ENCODE peak calls at places on chromosomes 1 and 21, in six cellular contexts. F is HCT116, C is K562, E is GM12878, P is HepG2, I is H1. D is an unnamed sample.

GRCh38 chr1:201268604-201269151 is 14.6 kb upstream of the PKP1 start:
- DNase-seq in C (no peak), E (no peak), P (no peak), I (no peak), F (no peak), D (no peak)

GRCh38 chr1:199272690-199273089 is 633.9 kb downstream of the PTPRC start:
- DNase-seq in E (peak), I (peak), C (no peak), P (no peak), F (peak), D (peak)

GRCh38 chr1:50497007-50497406 is 73.8 kb upstream of the DMRTA2 start:
- DNase-seq in I (no peak), F (no peak), C (no peak), P (no peak), E (no peak), D (no peak)

GRCh38 chr1:156920233-156921052 is at the start of gene LRRC71:
- DNase-seq in I (no peak), P (peak), C (peak), E (no peak), F (peak), D (peak)

GRCh38 chr1:226061793-226062557 is 541 bp upstream of the H3-3A start:
- DNase-seq in P (peak), F (no peak), C (peak), E (no peak), I (no peak), D (peak)

GRCh38 chr1:16209847-16210407 is 2.5 kb downstream of the ARHGEF19 start:
- DNase-seq in I (no peak), P (no peak), C (no peak), F (no peak), E (no peak), D (no peak)

GRCh38 chr1:18965206-18966173 is 9.0 kb upstream of the IFFO2 start:
- DNase-seq in E (no peak), F (no peak), I (peak), P (no peak), C (no peak), D (no peak)

GRCh38 chr1:63593887-63594617 is 841 bp downstream of the PGM1 start:
- DNase-seq in F (peak), C (no peak), I (peak), E (peak), P (peak), D (peak)

GRCh38 chr1:94276900-94277581 is 39.7 kb upstream of the ARHGAP29 start:
- DNase-seq in E (no peak), C (no peak), I (no peak), P (no peak), F (no peak), D (no peak)

GRCh38 chr1:9317591-9318331 is 25.1 kb downstream of the SPSB1 start:
- DNase-seq in F (no peak), C (no peak), I (no peak), E (no peak), P (no peak), D (peak)

GRCh38 chr1:202968351-202968750 is 1.3 kb upstream of the CYB5R1 start:
- DNase-seq in C (no peak), P (no peak), E (no peak), I (no peak), F (no peak), D (no peak)

GRCh38 chr1:161483361-161483760 is 21.9 kb upstream of the FCGR2A start:
- DNase-seq in F (no peak), P (no peak), I (no peak), C (peak), E (no peak), D (no peak)

GRCh38 chr21:46022551-46023107 is 41.1 kb downstream of the COL6A1 start:
- DNase-seq in I (no peak), F (no peak), E (no peak), C (peak), P (peak), D (no peak)

GRCh38 chr21:32413697-32414578 is 1.4 kb downstream of the EVA1C start:
- DNase-seq in E (no peak), P (no peak), C (no peak), F (no peak), I (no peak), D (peak)

GRCh38 chr1:64323054-64323453 is 119.6 kb downstream of the UBE2U start:
- DNase-seq in I (no peak), E (no peak), P (no peak), C (no peak), F (no peak), D (no peak)

GRCh38 chr1:5492861-5493260 is 499.4 kb downstream of the NPHP4 start:
- DNase-seq in F (no peak), C (no peak), P (no peak), E (no peak), I (no peak), D (no peak)

GRCh38 chr1:182604835-182605164 is 611 bp upstream of the RGS16 start:
- DNase-seq in E (no peak), P (no peak), F (no peak), I (no peak), C (no peak), D (no peak)

GRCh38 chr1:182602945-182603645 is 1.1 kb downstream of the RGS16 start:
- DNase-seq in F (no peak), P (no peak), C (no peak), I (no peak), E (no peak), D (no peak)

GRCh38 chr1:182601926-182602325 is 2.3 kb downstream of the RGS16 start:
- DNase-seq in P (no peak), E (no peak), C (no peak), I (no peak), F (no peak), D (no peak)

GRCh38 chr1:182603646-182604127 is 502 bp downstream of the RGS16 start:
- DNase-seq in E (no peak), P (no peak), F (no peak), C (no peak), I (no peak), D (no peak)

GRCh38 chr1:182604128-182604834 is at the start of gene RGS16:
- DNase-seq in P (no peak), F (peak), I (no peak), E (peak), C (peak), D (peak)
- TF ChIP-seq POLR2A in P (no peak), F (peak), I (peak), E (peak), C (no peak), D (no peak)

DNA sequence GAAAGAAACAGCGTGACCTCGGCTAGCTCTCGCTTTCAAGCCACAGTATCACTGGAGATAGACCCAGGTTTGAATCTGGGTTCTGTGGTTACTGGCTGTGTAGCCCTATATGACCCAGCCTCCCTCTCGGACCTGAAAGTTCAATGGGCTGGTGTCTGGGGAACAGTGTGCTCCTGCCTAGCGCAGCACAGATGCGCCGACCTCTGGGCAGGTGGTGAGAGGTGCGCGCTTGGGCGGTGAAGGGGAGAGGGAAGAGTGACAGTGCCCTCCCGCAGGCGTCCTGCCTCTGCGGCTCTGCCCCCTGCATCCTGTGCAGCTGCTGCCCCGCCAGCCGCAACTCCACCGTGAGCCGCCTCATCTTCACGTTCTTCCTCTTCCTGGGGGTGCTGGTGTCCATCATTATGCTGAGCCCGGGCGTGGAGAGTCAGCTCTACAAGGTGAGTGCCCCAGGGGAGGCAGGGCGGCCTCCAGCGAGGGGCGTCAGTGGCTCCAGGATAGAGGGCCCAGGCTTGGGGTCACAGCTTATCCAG is 10.5 kb downstream of the SERINC2 start:
- DNase-seq in E (peak), I (no peak), P (no peak), C (no peak), F (no peak), D (no peak)
- TF ChIP-seq EZH2 in E (no peak), I (no peak), P (no peak), C (no peak), F (no peak), D (no peak)

GRCh38 chr1:40040511-40041465 is at the start of gene CAP1:
- DNase-seq in C (peak), F (peak), I (peak), E (peak), P (peak), D (peak)
- TF ChIP-seq POLR2A in C (no peak), F (peak), I (peak), E (peak), P (peak), D (peak)

DNA sequence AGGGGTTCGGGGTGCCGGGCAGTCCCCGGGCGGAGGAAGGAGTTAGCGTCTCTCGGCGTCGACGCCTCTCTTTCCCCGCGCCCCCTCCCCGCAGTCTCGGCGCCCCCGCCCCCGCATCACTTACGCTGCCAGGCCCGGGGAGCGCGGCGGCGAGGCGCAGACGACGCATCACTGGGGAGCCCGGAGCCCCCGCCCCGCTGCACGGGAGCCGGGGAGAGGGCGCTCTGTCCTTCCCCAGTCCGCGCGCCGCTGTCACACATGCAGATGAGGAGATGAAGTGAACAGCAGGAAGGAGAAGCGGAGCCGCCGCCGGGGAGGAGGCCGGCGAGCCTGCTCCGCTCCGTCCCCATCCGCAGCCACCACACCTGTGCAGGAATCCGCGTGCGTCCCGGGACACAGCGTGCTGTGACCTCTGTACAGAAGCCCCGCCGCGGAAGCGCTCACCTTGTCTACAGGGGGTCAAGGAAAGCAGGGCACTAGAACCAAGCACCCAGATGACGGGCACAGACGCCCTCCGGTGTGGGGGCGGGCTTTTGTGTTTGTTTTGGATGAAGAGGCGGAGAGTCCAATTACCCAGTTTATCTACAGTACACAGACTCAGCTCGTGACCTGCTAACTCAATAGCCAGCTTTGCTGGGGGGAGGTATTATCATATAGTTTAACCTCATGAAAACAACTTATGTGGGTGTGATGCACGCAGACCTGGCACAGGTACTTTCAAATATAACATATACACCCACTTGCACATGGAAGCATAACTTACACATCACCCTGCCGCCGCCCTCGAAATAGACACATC is 12.5 kb downstream of the KLHDC8A start:
- DNase-seq in F (no peak), C (peak), P (peak), E (no peak), I (no peak), D (no peak)
- TF ChIP-seq EZH2 in F (no peak), C (no peak), P (no peak), E (no peak), I (no peak), D (peak)

GRCh38 chr1:223876643-223877042 is 30.9 kb upstream of the TP53BP2 start:
- DNase-seq in C (no peak), I (no peak), P (no peak), F (no peak), E (no peak), D (no peak)

GRCh38 chr1:223872308-223872878 is 26.6 kb upstream of the TP53BP2 start:
- DNase-seq in I (no peak), P (no peak), F (no peak), E (no peak), C (no peak), D (no peak)

GRCh38 chr1:223873044-223873443 is 27.3 kb upstream of the TP53BP2 start:
- DNase-seq in P (no peak), E (no peak), I (no peak), F (no peak), C (no peak), D (no peak)

DNA sequence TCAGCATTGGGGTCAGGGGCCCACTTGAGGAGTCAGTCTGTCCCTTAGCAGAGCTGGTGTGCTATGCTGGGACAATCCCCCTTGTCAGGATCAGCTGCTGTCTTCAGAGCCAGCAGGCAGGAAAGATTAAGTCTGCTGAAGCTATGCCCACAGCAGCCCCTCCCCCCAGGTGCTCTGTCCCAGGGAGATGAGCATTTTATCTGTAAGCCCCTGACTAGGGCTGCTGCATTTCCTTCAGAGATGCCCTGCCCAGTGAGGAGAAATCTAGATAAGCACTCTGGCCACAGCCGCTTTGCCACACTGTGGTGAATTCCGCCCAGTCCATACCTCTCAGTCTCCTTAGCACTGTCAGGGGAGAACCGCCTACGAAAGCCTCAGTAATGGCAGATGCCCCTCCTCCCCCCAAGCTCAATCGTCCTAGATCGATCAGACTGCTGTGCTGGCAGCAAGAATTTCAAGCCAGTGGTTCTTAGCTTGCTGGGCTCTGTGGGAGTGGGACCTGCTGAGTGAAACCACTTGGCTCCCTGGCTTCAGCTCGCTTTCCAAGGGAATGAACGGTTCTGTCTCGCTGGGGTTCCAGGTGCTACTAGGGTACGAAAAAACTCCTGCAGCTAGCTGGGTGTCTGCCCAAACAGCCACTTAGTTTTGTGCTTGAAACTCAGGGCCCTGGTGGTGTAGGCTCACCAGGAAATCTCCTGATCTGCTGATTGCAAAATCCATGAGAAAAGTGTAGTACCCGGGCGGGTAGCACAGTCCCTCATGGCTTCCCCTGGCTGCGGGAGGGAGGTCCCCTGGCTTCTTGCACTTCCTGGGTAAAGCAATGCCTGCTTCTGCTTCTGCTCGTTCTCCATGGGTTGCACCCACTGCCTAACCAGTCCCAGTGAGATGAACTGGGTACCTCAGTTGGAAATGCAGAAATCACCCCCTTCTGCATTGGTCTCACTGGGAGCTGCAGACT is 25.1 kb upstream of the TP53BP2 start:
- DNase-seq in P (no peak), I (no peak), F (no peak), C (no peak), E (no peak), D (no peak)
- TF ChIP-seq POLR2A in P (no peak), I (no peak), F (no peak), C (no peak), E (no peak), D (no peak)

DNA sequence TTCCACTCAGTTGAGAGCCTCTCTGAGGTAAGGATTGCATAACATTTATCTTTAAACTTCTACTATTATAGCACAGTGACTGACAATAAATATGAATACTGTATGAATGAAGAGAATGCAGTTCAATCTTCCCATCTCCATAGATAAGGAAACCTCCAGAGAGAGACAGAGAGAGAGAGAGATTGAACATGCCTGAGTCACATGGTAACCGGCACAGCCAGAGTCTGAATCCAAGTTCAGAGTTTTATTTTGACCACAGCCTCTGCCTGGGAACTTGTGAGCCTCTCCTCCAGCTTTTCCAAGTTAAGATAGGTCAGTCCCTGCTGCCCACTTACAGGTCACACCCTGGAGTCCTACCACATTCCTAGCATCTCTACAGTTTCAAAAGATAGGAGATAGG is 41.3 kb downstream of the PLPPR5 start:
- DNase-seq in I (no peak), P (no peak), C (no peak), F (no peak), E (no peak), D (no peak)
- TF ChIP-seq EZH2 in I (no peak), P (no peak), C (no peak), F (no peak), E (no peak), D (no peak)

DNA sequence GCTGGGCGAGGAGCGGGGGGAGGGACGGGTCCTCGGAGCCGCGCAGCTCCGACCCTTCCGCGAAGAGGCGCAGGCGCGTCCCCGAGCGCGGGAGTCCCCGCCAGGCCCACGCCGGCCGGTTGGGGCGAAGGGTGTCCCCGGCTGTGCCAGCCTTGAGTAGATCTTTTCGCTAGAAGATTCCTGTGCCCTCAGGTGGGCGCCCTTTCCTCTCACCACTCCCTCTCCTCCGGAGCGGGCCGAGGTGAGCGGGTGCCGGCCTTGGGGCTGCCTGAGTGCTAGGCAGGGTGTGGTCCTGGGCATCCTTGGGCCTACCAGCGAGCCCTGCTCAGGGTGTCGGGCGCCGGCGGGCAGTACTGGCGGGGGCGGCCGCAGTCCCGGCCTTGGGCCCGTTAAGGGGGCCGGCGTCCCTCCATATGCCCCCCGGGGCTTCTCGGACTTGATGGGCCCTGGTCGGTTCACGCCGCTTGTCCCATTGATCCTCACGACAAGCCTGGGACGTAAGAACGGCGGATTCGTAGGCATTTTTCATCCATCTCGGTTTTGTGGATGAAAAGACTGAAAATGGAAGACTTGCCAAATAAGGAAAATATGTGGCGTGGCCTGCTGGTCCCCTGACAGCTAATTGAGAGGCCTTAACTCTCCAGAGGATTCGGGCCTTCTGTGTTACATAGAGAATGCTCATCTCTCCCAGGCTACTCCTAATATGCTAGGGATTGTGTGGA is 712 bp downstream of the DEGS1 start:
- DNase-seq in C (peak), P (peak), F (no peak), I (no peak), E (no peak), D (peak)
- TF ChIP-seq POLR2A in C (no peak), P (no peak), F (no peak), I (peak), E (no peak), D (no peak)

GRCh38 chr1:21814241-21814918 is 2.3 kb downstream of the LDLRAD2 start:
- DNase-seq in I (peak), F (no peak), P (no peak), C (peak), E (no peak), D (no peak)
- TF ChIP-seq EZH2 in I (no peak), F (no peak), P (no peak), C (no peak), E (no peak), D (no peak)

GRCh38 chr1:52927219-52928082 is at the start of gene SCP2:
- DNase-seq in P (peak), F (peak), C (peak), E (no peak), I (no peak), D (peak)
- TF ChIP-seq POLR2A in P (peak), F (no peak), C (peak), E (peak), I (no peak), D (peak)

GRCh38 chr21:17613242-17613676 is 558 bp upstream of the BTG3 start:
- DNase-seq in C (no peak), E (no peak), P (no peak), I (no peak), F (no peak), D (peak)
- TF ChIP-seq EZH2 in C (no peak), E (no peak), P (no peak), I (no peak), F (no peak), D (no peak)

D was measured in endothelial cell of umbilical vein.